ENCODE peak calls at places on chromosomes 6 and 20, in ten cellular contexts. T is activated B cell treated with CpG ODN at 0.5 μM for 24 hours; W is AG04450; X is AG08395; Z is activated naive CD4-positive, alpha-beta T cell; C is spleen; I is ovary; J is lung; Q is ureter; S is left lung. H is an unnamed sample.

GRCh38 chr20:50663095-50663821 is 28.1 kb downstream of the RIPOR3 start:
- DNase-seq in T (no peak), W (no peak), X (no peak), Z (no peak), C (no peak), I (no peak), J (peak; percentile 51), Q (no peak), S (no peak), H (peak; percentile 70)

GRCh38 chr20:36141310-36141709 is 13.2 kb upstream of the EPB41L1 start:
- DNase-seq in T (no peak), W (no peak), X (no peak), Z (no peak), C (no peak), I (no peak), J (no peak), Q (no peak), S (no peak), H (no peak)

GRCh38 chr6:118197539-118197938 is 290.5 kb downstream of the SLC35F1 start:
- DNase-seq in T (no peak), W (no peak), X (no peak), Z (no peak), C (no peak), I (no peak), J (no peak), Q (no peak), S (no peak), H (no peak)

GRCh38 chr6:36285187-36285612 is 15.3 kb downstream of the PNPLA1 start:
- DNase-seq in T (no peak), W (no peak), X (no peak), Z (no peak), C (no peak), I (no peak), J (no peak), Q (no peak), S (no peak), H (no peak)

GRCh38 chr6:65199121-65199520 is 507.9 kb downstream of the EYS start:
- DNase-seq in T (no peak), W (no peak), X (no peak), Z (no peak), C (no peak), I (no peak), J (no peak), Q (no peak), S (no peak), H (no peak)

GRCh38 chr6:116461563-116462507 is 660 bp downstream of the CALHM6 start:
- DNase-seq in T (peak; percentile 68), W (no peak), X (peak; percentile 44), Z (peak; percentile 54), C (peak; percentile 96), I (peak; percentile 49), J (peak; percentile 30), Q (peak; percentile 53), S (peak; percentile 64), H (peak; percentile 35)

GRCh38 chr20:50022676-50023075 is 39.9 kb downstream of the SNAI1 start:
- DNase-seq in T (no peak), W (no peak), X (no peak), Z (no peak), C (no peak), I (no peak), J (no peak), Q (no peak), S (no peak), H (no peak)

GRCh38 chr20:50029697-50030428 is 47.1 kb downstream of the SNAI1 start:
- DNase-seq in T (no peak), W (peak; percentile 64), X (peak; percentile 94), Z (no peak), C (no peak), I (peak; percentile 46), J (peak; percentile 58), Q (no peak), S (peak; percentile 80), H (peak; percentile 36)

GRCh38 chr6:70310063-70310694 is 7.3 kb upstream of the COL9A1 start:
- DNase-seq in T (no peak), W (no peak), X (peak; percentile 7), Z (no peak), C (no peak), I (no peak), J (no peak), Q (no peak), S (no peak), H (no peak)

GRCh38 chr6:121849477-121849876 is 414.0 kb downstream of the GJA1 start:
- DNase-seq in T (no peak), W (peak; percentile 44), X (peak; percentile 82), Z (no peak), C (no peak), I (peak; percentile 52), J (peak; percentile 52), Q (peak; percentile 54), S (no peak), H (peak; percentile 29)

GRCh38 chr6:49264909-49265308 is 198.1 kb downstream of the MMUT start:
- DNase-seq in T (no peak), W (no peak), X (no peak), Z (no peak), C (no peak), I (no peak), J (no peak), Q (no peak), S (no peak), H (no peak)

GRCh38 chr20:51738877-51739447 is 29.2 kb downstream of the ATP9A start:
- DNase-seq in T (no peak), W (no peak), X (no peak), Z (no peak), C (no peak), I (no peak), J (no peak), Q (peak; percentile 52), S (no peak), H (peak; percentile 65)

GRCh38 chr6:45377041-45377554 is 636 bp downstream of the SUPT3H start:
- DNase-seq in T (no peak), W (no peak), X (no peak), Z (peak; percentile 75), C (no peak), I (no peak), J (no peak), Q (peak; percentile 83), S (no peak), H (no peak)

GRCh38 chr6:170099387-170099786 is 191.5 kb downstream of the DLL1 start:
- DNase-seq in T (no peak), W (no peak), X (no peak), Z (no peak), C (peak; percentile 65), I (no peak), J (no peak), Q (peak; percentile 18), S (peak; percentile 18), H (peak; percentile 13)

GRCh38 chr6:156703719-156704118 is 73.5 kb upstream of the ARID1B start:
- DNase-seq in T (no peak), W (no peak), X (no peak), Z (no peak), C (no peak), I (no peak), J (no peak), Q (no peak), S (no peak), H (no peak)

GRCh38 chr20:40641212-40641611 is 47.8 kb downstream of the MAFB start:
- DNase-seq in T (no peak), W (no peak), X (no peak), Z (no peak), C (no peak), I (no peak), J (no peak), Q (no peak), S (no peak), H (no peak)

GRCh38 chr6:7150381-7151064 is 42.8 kb downstream of the RREB1 start:
- DNase-seq in T (no peak), W (no peak), X (no peak), Z (no peak), C (no peak), I (no peak), J (no peak), Q (no peak), S (no peak), H (no peak)

GRCh38 chr6:109693128-109693527 is 2.0 kb downstream of the FIG4 start:
- DNase-seq in T (no peak), W (no peak), X (no peak), Z (no peak), C (no peak), I (no peak), J (no peak), Q (no peak), S (no peak), H (no peak)

GRCh38 chr20:35669221-35669620 is 4.5 kb upstream of the CPNE1 start:
- DNase-seq in T (no peak), W (no peak), X (no peak), Z (no peak), C (no peak), I (no peak), J (no peak), Q (no peak), S (no peak), H (no peak)

GRCh38 chr20:41135187-41135887 is 2.0 kb upstream of the PLCG1 start:
- DNase-seq in T (peak; percentile 44), W (no peak), X (no peak), Z (peak; percentile 60), C (peak; percentile 87), I (no peak), J (no peak), Q (no peak), S (no peak), H (peak; percentile 61)

GRCh38 chr20:62805711-62806382 is 1.2 kb downstream of the OGFR start:
- DNase-seq in T (no peak), W (no peak), X (no peak), Z (no peak), C (peak; percentile 91), I (peak; percentile 63), J (peak; percentile 59), Q (no peak), S (peak; percentile 81), H (no peak)